ENCODE peak calls at places on chromosomes 3 and 15, in seven cellular contexts. I, P, G, K, W, R and B are unnamed samples.

GRCh38 chr3:152595975-152596832 is 238.7 kb upstream of the P2RY1 start:
- DNase-seq in R (no peak), G (peak), P (peak), I (peak), K (peak), W (peak), B (peak)

GRCh38 chr3:100875239-100875638 is 118.0 kb downstream of the ABI3BP start:
- DNase-seq in G (no peak), P (peak), I (peak), R (no peak), W (no peak), K (peak), B (no peak)

GRCh38 chr15:58010983-58011382 is 54.5 kb downstream of the ALDH1A2 start:
- DNase-seq in W (no peak), K (no peak), I (no peak), G (no peak), P (no peak), R (no peak), B (no peak)

GRCh38 chr3:45095916-45096526 is 50.2 kb downstream of the CDCP1 start:
- DNase-seq in R (no peak), I (no peak), P (peak), W (no peak), K (no peak), G (no peak), B (no peak)

GRCh38 chr15:88932875-88933330 is 19.7 kb upstream of the MFGE8 start:
- DNase-seq in W (no peak), G (no peak), K (no peak), I (no peak), R (no peak), P (no peak), B (no peak)

GRCh38 chr15:77597804-77598453 is 34.8 kb downstream of the LINGO1 start:
- DNase-seq in R (no peak), G (no peak), I (no peak), W (no peak), K (no peak), P (no peak), B (no peak)

GRCh38 chr3:37646865-37647264 is 214.8 kb upstream of the CTDSPL start:
- DNase-seq in W (no peak), P (no peak), K (no peak), G (no peak), I (peak), R (no peak), B (no peak)

GRCh38 chr3:78096488-78097255 is 1056.8 kb downstream of the ROBO2 start:
- DNase-seq in I (no peak), G (no peak), K (no peak), R (no peak), P (no peak), W (no peak), B (peak)

GRCh38 chr15:76163429-76164020 is 103.7 kb downstream of the TMEM266 start:
- DNase-seq in I (peak), R (peak), P (peak), G (peak), W (peak), K (peak), B (no peak)

GRCh38 chr3:193831495-193832455 is 238.8 kb downstream of the OPA1 start:
- DNase-seq in G (no peak), P (peak), K (no peak), R (no peak), W (peak), I (peak), B (no peak)

GRCh38 chr15:39756806-39757522 is 25.7 kb downstream of the FSIP1 start:
- DNase-seq in I (peak), W (peak), K (no peak), P (peak), G (peak), R (no peak), B (peak)

GRCh38 chr3:171953300-171954022 is 85.9 kb upstream of the FNDC3B start:
- DNase-seq in G (no peak), P (no peak), I (peak), K (no peak), R (no peak), W (no peak), B (no peak)

GRCh38 chr3:122052968-122053367 is 2.2 kb upstream of the CD86 start:
- DNase-seq in K (no peak), W (peak), R (no peak), I (no peak), P (no peak), G (no peak), B (no peak)

GRCh38 chr15:100733088-100733487 is 130.7 kb downstream of the ASB7 start:
- DNase-seq in R (peak), G (no peak), I (peak), K (no peak), P (no peak), W (no peak), B (no peak)

GRCh38 chr3:134753999-134754742 is 40.9 kb upstream of the EPHB1 start:
- DNase-seq in R (no peak), I (no peak), P (no peak), G (no peak), W (no peak), K (no peak), B (no peak)

GRCh38 chr3:121542924-121543323 is 2.9 kb downstream of the POLQ start:
- DNase-seq in R (no peak), W (no peak), K (no peak), P (no peak), I (peak), G (no peak), B (no peak)

GRCh38 chr3:75906555-75907112 is 121.3 kb upstream of the ZNF717 start:
- DNase-seq in I (peak), K (no peak), W (no peak), G (peak), R (no peak), P (peak), B (no peak)

GRCh38 chr15:44554934-44555723 is 18.2 kb downstream of the EIF3J start:
- DNase-seq in W (no peak), R (peak), I (no peak), P (no peak), K (no peak), G (peak), B (no peak)

GRCh38 chr3:146967786-146968185 is 362.6 kb upstream of the PLSCR5 start:
- DNase-seq in G (no peak), I (no peak), W (no peak), K (no peak), P (no peak), R (no peak), B (no peak)

GRCh38 chr15:35123743-35124142 is 38.6 kb upstream of the NANOGP8 start:
- DNase-seq in I (no peak), W (no peak), R (no peak), K (no peak), P (no peak), G (no peak), B (no peak)

GRCh38 chr15:65423977-65424679 is 1.4 kb upstream of the IGDCC4 start:
- DNase-seq in W (peak), K (no peak), R (no peak), I (peak), P (no peak), G (no peak), B (no peak)

GRCh38 chr15:65423150-65423976 is 616 bp upstream of the IGDCC4 start:
- DNase-seq in R (no peak), W (no peak), I (no peak), P (no peak), G (no peak), K (no peak), B (no peak)

GRCh38 chr15:65418596-65418995 is 4.2 kb downstream of the IGDCC4 start:
- DNase-seq in P (no peak), G (peak), W (no peak), I (no peak), R (no peak), K (no peak), B (no peak)

GRCh38 chr15:65421360-65422215 is 1.2 kb downstream of the IGDCC4 start:
- DNase-seq in R (no peak), P (peak), W (peak), K (no peak), I (no peak), G (peak), B (no peak)

DNA sequence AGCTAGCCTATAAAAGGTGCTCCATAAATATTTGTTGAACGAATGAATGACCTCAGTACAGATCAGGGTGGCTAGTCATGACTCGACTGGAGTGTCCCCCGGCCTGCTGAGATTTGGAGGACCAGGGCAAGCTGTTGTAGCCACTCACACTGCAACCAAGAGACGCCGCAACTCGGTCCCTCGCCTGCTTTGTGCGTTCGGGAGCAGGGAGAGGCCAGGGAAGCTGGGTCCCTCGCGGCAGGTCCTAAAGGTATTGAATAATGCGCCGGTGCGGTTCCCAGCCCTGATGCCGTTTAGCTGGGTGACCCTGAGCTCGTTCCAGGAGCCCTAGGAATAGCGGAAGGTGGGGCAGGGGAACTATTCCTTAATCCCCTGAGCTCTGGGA is 1.8 kb downstream of the IGDCC4 start:
- DNase-seq in G (no peak), K (no peak), I (no peak), R (no peak), P (no peak), W (no peak), B (no peak)
- H3K4me3 ChIP-seq in G (peak), K (peak), I (no peak), R (peak), P (no peak), W (peak), B (peak)

GRCh38 chr3:99637041-99637380 is 1.4 kb upstream of the COL8A1 start:
- DNase-seq in P (no peak), I (peak), R (no peak), G (no peak), K (no peak), W (no peak), B (no peak)
- TF ChIP-seq CTCF in P (no peak), I (no peak), R (no peak), G (peak), K (no peak), W (no peak), B (no peak)

GRCh38 chr15:25715536-25716413 is 147.4 kb downstream of the ATP10A start:
- DNase-seq in P (no peak), G (no peak), I (no peak), R (no peak), W (no peak), K (no peak), B (no peak)
- H3K4me3 ChIP-seq in P (no peak), G (no peak), I (no peak), R (no peak), W (no peak), K (no peak), B (no peak)

DNA sequence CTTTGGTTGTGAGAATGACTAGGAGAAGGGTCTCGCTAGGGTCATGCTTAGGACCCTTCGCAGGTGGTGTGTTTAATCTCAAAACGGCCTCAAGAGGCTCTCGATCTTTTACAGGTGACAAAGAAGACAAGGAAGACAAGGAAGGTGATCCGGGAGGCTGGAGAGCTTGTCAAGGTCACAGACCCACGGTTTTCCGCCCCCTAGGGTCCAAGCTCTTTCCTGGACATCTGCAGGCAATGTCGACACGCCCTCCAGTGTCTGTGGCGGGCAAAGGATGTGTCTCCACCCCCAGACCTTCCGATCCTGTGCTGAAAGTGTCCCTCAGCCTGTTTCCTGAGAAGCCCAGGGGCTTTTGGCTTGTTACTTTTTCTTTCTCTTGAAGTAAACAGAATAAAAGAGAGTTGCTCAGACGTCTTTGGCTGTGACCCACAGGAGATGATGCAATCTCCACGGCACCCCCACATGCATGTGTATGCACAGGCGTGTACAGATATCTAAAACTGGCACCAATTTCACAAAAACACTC is 108.7 kb downstream of the KLF13 start:
- DNase-seq in K (peak), I (peak), P (peak), R (peak), G (peak), W (peak), B (no peak)
- TF ChIP-seq CTCF in K (peak), I (peak), P (peak), R (peak), G (peak), W (peak), B (peak)

DNA sequence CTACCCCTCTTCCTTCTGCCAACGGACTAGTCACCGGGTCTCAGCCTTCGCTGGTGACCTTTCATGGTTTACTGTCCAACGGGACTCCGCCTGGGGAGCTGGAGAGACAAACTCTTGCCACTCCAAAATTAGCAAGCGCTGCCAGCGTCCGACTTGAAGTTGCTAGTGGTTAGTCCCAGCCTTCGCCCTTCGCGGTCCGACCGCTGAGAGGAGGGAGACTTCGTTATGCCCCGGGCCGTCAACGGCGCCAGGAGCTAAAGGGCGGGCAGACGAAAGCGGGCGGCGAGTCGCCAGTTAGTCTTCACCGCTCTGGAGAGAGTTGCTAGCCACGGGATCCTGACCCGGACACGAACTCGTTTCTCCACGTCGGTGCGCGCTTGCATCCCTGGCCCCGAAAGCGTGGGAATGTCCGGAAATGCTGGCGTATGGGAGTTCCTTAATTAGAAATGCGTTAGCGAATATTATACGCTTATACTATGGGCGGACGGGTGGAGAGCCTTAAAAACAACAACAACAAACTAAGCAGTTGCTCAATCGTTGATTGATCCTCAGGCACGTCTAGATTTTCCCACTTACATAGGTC is 689 bp downstream of the SMC4 start:
- DNase-seq in P (peak), I (peak), W (peak), G (peak), R (peak), K (peak), B (no peak)
- H3K4me3 ChIP-seq in P (peak), I (peak), W (peak), G (peak), R (peak), K (peak), B (peak)

GRCh38 chr3:59313365-59313764 is 263.5 kb upstream of the CFAP20DC start:
- DNase-seq in K (peak), I (peak), W (peak), G (peak), R (peak), P (peak), B (no peak)
- TF ChIP-seq CTCF in K (peak), I (peak), W (peak), G (peak), R (peak), P (peak), B (peak)